ENCODE peak calls at places on chromosomes 5 and 9, in nine cellular contexts. R, A, M, X, Y, P, W, S and B are unnamed samples.

GRCh38 chr9:69376651-69377050 is 51.6 kb downstream of the ENTREP1 start:
- DNase-seq in X (peak; percentile 33), R (no peak), Y (peak; percentile 95), A (peak; percentile 62), M (no peak), S (no peak), W (peak; percentile 82), P (no peak), B (no peak)

GRCh38 chr5:9947231-9947693 is 302.4 kb downstream of the ATPSCKMT start:
- DNase-seq in X (no peak), P (no peak), A (no peak), Y (peak; percentile 87), W (no peak), S (no peak), M (no peak), R (no peak), B (no peak)

GRCh38 chr9:126436545-126437269 is 110.1 kb downstream of the MVB12B start:
- DNase-seq in S (no peak), A (no peak), R (no peak), X (no peak), P (no peak), M (peak; percentile 56), Y (no peak), W (no peak), B (no peak)

GRCh38 chr9:88578486-88579362 is 43.7 kb downstream of the NXNL2 start:
- DNase-seq in P (peak; percentile 87), M (peak; percentile 72), Y (peak; percentile 80), W (peak; percentile 56), S (peak; percentile 15), X (peak; percentile 89), A (peak; percentile 47), R (peak; percentile 97), B (peak; percentile 28)

GRCh38 chr9:129333961-129334743 is 156.1 kb upstream of the IER5L start:
- DNase-seq in W (peak; percentile 74), P (peak; percentile 99), X (peak; percentile 95), R (peak; percentile 98), M (peak; percentile 70), Y (peak; percentile 96), S (no peak), A (peak; percentile 75), B (peak; percentile 52)

GRCh38 chr9:135561391-135562234 is at the start of gene PAEP:
- DNase-seq in R (peak; percentile 33), S (no peak), A (no peak), W (no peak), P (no peak), Y (no peak), M (no peak), X (no peak), B (no peak)

GRCh38 chr5:1765141-1765879 is 34.3 kb downstream of the MRPL36 start:
- DNase-seq in M (no peak), W (no peak), P (peak; percentile 25), R (peak; percentile 15), Y (no peak), A (no peak), X (no peak), S (no peak), B (no peak)

GRCh38 chr9:14383296-14383695 is 69.4 kb upstream of the NFIB start:
- DNase-seq in W (no peak), X (no peak), S (no peak), M (no peak), Y (no peak), A (no peak), P (no peak), R (no peak), B (no peak)

GRCh38 chr5:145825751-145826180 is 9.4 kb downstream of the PRELID2 start:
- DNase-seq in X (no peak), S (no peak), P (no peak), M (peak; percentile 36), A (no peak), W (peak; percentile 53), R (no peak), Y (peak; percentile 44), B (no peak)

GRCh38 chr5:122121782-122122465 is 7.4 kb upstream of the ZNF474 start:
- DNase-seq in M (no peak), Y (peak; percentile 9), P (no peak), A (no peak), W (no peak), X (no peak), R (no peak), S (no peak), B (no peak)

GRCh38 chr5:5221731-5222130 is 81.6 kb downstream of the ADAMTS16 start:
- DNase-seq in X (no peak), P (no peak), A (peak; percentile 74), Y (no peak), W (no peak), M (no peak), R (no peak), S (no peak), B (no peak)

GRCh38 chr5:173338380-173339015 is 10.3 kb upstream of the STC2 start:
- DNase-seq in Y (no peak), M (no peak), R (no peak), S (no peak), X (no peak), A (no peak), P (no peak), W (no peak), B (no peak)

GRCh38 chr5:14902826-14903560 is 31.4 kb upstream of the ANKH start:
- DNase-seq in P (no peak), W (no peak), M (no peak), X (no peak), R (no peak), S (no peak), A (no peak), Y (no peak), B (no peak)

GRCh38 chr9:133996531-133997520 is 4.7 kb upstream of the VAV2 start:
- DNase-seq in S (no peak), X (no peak), A (no peak), R (no peak), M (no peak), P (no peak), Y (no peak), W (no peak), B (no peak)

GRCh38 chr5:65255294-65255693 is 226.4 kb downstream of the ADAMTS6 start:
- DNase-seq in R (no peak), P (no peak), S (no peak), X (no peak), M (no peak), Y (no peak), W (no peak), A (no peak), B (no peak)

GRCh38 chr9:34372598-34373011 is 4.1 kb downstream of the MYORG start:
- DNase-seq in W (no peak), X (no peak), A (no peak), P (peak; percentile 62), M (no peak), S (no peak), Y (no peak), R (peak; percentile 71), B (no peak)

GRCh38 chr5:177005619-177006264 is 837 bp downstream of the UIMC1 start:
- DNase-seq in P (peak; percentile 56), M (peak; percentile 67), Y (peak; percentile 58), A (no peak), R (peak; percentile 83), W (no peak), S (peak; percentile 36), X (peak; percentile 73), B (no peak)

GRCh38 chr9:104279535-104280215 is 185.6 kb downstream of the SMC2 start:
- DNase-seq in R (no peak), A (no peak), S (no peak), Y (peak; percentile 85), X (no peak), M (no peak), P (no peak), W (no peak), B (no peak)

GRCh38 chr5:174453690-174454089 is 270.7 kb upstream of the MSX2 start:
- DNase-seq in X (no peak), S (no peak), P (no peak), M (peak; percentile 52), R (no peak), W (no peak), Y (no peak), A (no peak), B (no peak)

GRCh38 chr9:110040788-110041187 is 167.2 kb downstream of the C9orf152 start:
- DNase-seq in A (no peak), S (no peak), X (no peak), M (no peak), P (no peak), R (no peak), W (no peak), Y (no peak), B (no peak)

GRCh38 chr5:179181988-179182387 is 121.8 kb downstream of the ZNF354C start:
- DNase-seq in X (no peak), S (no peak), M (no peak), W (no peak), P (no peak), Y (no peak), A (no peak), R (no peak), B (no peak)

GRCh38 chr9:133285252-133285775 is 10.3 kb upstream of the ABO start:
- DNase-seq in A (no peak), X (no peak), Y (no peak), S (no peak), M (no peak), R (no peak), W (no peak), P (no peak), B (no peak)

GRCh38 chr9:124771867-124772621 is 933 bp upstream of the NR6A1 start:
- DNase-seq in W (no peak), X (peak; percentile 70), S (no peak), Y (peak; percentile 43), R (peak; percentile 95), A (no peak), M (no peak), P (peak; percentile 88), B (peak; percentile 57)

GRCh38 chr9:93089481-93089991 is 6.5 kb upstream of the CARD19 start:
- DNase-seq in Y (no peak), M (no peak), R (peak; percentile 45), A (no peak), X (no peak), P (peak; percentile 23), W (no peak), S (no peak), B (no peak)

GRCh38 chr5:156477196-156477595 is 150.2 kb downstream of the SGCD start:
- DNase-seq in P (no peak), X (no peak), Y (peak; percentile 35), S (no peak), A (no peak), M (peak; percentile 58), W (no peak), R (no peak), B (no peak)

GRCh38 chr5:96881511-96882115 is 5.3 kb downstream of the ERAP2 start:
- DNase-seq in X (no peak), S (no peak), P (no peak), A (peak; percentile 30), W (peak; percentile 29), M (no peak), Y (peak; percentile 50), R (no peak), B (no peak)

GRCh38 chr5:169584998-169585451 is 1.5 kb downstream of the SPDL1 start:
- DNase-seq in W (no peak), M (no peak), P (no peak), R (no peak), A (no peak), X (no peak), Y (no peak), S (no peak), B (no peak)

GRCh38 chr5:39995990-39996389 is 571.2 kb upstream of the DAB2 start:
- DNase-seq in X (no peak), W (no peak), A (no peak), M (no peak), Y (no peak), P (no peak), R (no peak), S (no peak), B (no peak)

GRCh38 chr9:70421272-70422180 is 7.1 kb upstream of the KLF9 start:
- DNase-seq in R (no peak), Y (peak; percentile 54), P (no peak), W (no peak), S (no peak), A (no peak), M (peak; percentile 70), X (no peak), B (no peak)

GRCh38 chr9:91907387-91908292 is 42.4 kb downstream of the ROR2 start:
- DNase-seq in M (no peak), Y (no peak), W (no peak), X (no peak), S (no peak), R (peak; percentile 84), A (no peak), P (no peak), B (no peak)

GRCh38 chr9:108444400-108445358 is 411.1 kb downstream of the ACTL7B start:
- DNase-seq in S (no peak), X (no peak), A (peak; percentile 92), P (no peak), Y (no peak), W (peak; percentile 82), M (peak; percentile 29), R (no peak), B (no peak)